ENCODE peak calls at places on chromosomes 1 and 21, in four cellular contexts. One of them, this sample, is unnamed.

GRCh38 chr1:240706150-240706904 is 94.4 kb upstream of the GREM2 start:
- DNase-seq in HepG2: no peak
- DNase-seq in K562: no peak
- DNase-seq in A549: no peak
- DNase-seq in this sample: no peak

GRCh38 chr21:45724345-45724961 is 80.9 kb downstream of the PCBP3 start:
- DNase-seq in HepG2: no peak
- DNase-seq in A549: no peak
- DNase-seq in K562: no peak
- DNase-seq in this sample: no peak

GRCh38 chr1:184513966-184514365 is 127.1 kb downstream of the C1orf21 start:
- DNase-seq in A549: no peak
- DNase-seq in K562: no peak
- DNase-seq in HepG2: no peak
- DNase-seq in this sample: no peak

GRCh38 chr1:169590932-169591331 is 4.7 kb upstream of the F5 start:
- DNase-seq in A549: no peak
- DNase-seq in K562: no peak
- DNase-seq in HepG2: no peak
- DNase-seq in this sample: no peak

GRCh38 chr1:228094432-228095016 is 8.6 kb downstream of the C1orf35 start:
- DNase-seq in HepG2: no peak
- DNase-seq in K562: no peak
- DNase-seq in A549: no peak
- DNase-seq in this sample: no peak

GRCh38 chr1:12202577-12202976 is 27.3 kb upstream of the VPS13D start:
- DNase-seq in HepG2: no peak
- DNase-seq in K562: no peak
- DNase-seq in A549: no peak
- DNase-seq in this sample: no peak

GRCh38 chr1:155904261-155904660 is 6.9 kb downstream of the RIT1 start:
- DNase-seq in HepG2: no peak
- DNase-seq in K562: no peak
- DNase-seq in A549: no peak
- DNase-seq in this sample: no peak

GRCh38 chr1:101820080-101820479 is 176.6 kb downstream of the OLFM3 start:
- DNase-seq in HepG2: peak
- DNase-seq in A549: no peak
- DNase-seq in K562: no peak
- DNase-seq in this sample: no peak

GRCh38 chr1:39173119-39173994 is 31.1 kb upstream of the MACF1 start:
- DNase-seq in K562: no peak
- DNase-seq in A549: no peak
- DNase-seq in HepG2: no peak
- DNase-seq in this sample: no peak

GRCh38 chr1:92482404-92482664 is 4.4 kb downstream of the GFI1 start:
- DNase-seq in HepG2: no peak
- DNase-seq in K562: no peak
- DNase-seq in A549: no peak
- DNase-seq in this sample: no peak

GRCh38 chr1:235069577-235070563 is 58.8 kb downstream of the TOMM20 start:
- DNase-seq in A549: peak
- DNase-seq in HepG2: peak
- DNase-seq in K562: no peak
- DNase-seq in this sample: no peak

GRCh38 chr1:101236546-101237228 is at the start of gene S1PR1:
- DNase-seq in HepG2: no peak
- DNase-seq in A549: no peak
- DNase-seq in K562: no peak
- DNase-seq in this sample: peak

GRCh38 chr1:8197493-8198282 is 120.2 kb upstream of the SLC45A1 start:
- DNase-seq in A549: peak
- DNase-seq in HepG2: peak
- DNase-seq in K562: peak
- DNase-seq in this sample: no peak

GRCh38 chr1:162587761-162588260 is 26.3 kb downstream of the UAP1 start:
- DNase-seq in HepG2: no peak
- DNase-seq in A549: no peak
- DNase-seq in K562: no peak
- DNase-seq in this sample: no peak

GRCh38 chr1:171083222-171083621 is 7.5 kb upstream of the FMO3 start:
- DNase-seq in HepG2: no peak
- DNase-seq in A549: no peak
- DNase-seq in K562: no peak
- DNase-seq in this sample: no peak

GRCh38 chr21:38376235-38376634 is 119.4 kb downstream of the KCNJ15 start:
- DNase-seq in K562: no peak
- DNase-seq in A549: no peak
- DNase-seq in HepG2: no peak
- DNase-seq in this sample: no peak

GRCh38 chr1:26281091-26281958 is 1.4 kb downstream of the SH3BGRL3 start:
- DNase-seq in K562: peak
- DNase-seq in HepG2: no peak
- DNase-seq in A549: no peak
- DNase-seq in this sample: no peak

GRCh38 chr1:203663294-203663693 is 36.7 kb downstream of the ATP2B4 start:
- DNase-seq in K562: no peak
- DNase-seq in A549: peak
- DNase-seq in HepG2: no peak
- DNase-seq in this sample: no peak

DNA sequence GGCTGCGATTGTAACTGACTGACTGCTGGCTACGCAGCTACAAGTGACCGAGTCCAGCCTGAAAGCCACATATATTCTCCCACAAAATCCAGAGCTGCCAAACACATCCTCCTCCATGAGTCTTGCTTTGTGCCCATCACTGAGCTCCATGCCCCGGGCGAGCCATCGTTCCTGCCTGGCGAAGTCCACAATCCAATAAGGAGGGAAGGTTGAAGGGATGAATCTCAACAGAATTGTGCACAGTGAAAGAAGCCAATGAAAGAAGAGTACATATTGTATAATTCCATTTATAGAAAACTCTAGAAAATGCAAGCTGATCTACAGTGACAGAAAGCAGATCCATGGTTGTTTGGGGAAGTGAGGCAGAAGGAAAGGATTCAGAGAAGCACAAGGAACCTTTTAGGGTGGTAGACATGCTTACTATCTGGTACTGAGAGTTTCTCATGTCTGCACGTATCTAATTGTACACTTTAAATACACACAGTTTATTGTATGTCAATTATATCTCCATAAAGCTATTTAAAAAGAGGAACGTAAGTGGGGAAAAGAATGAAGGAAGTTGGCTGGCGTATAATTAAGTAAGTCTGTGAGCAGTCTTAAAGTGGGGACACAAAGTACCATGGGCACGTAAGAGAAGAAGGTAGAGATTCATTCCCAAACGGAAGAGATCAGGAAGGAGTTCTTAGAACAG is 115.9 kb upstream of the JUN start:
- DNase-seq in K562: no peak
- DNase-seq in A549: no peak
- DNase-seq in HepG2: no peak
- DNase-seq in this sample: no peak
- TF ChIP-seq NR3C1 in K562: no peak
- TF ChIP-seq NR3C1 in A549: no peak
- TF ChIP-seq NR3C1 in HepG2: no peak
- TF ChIP-seq NR3C1 in this sample: no peak

GRCh38 chr1:20993716-20994115 is 183.0 kb downstream of the EIF4G3 start:
- DNase-seq in HepG2: no peak
- DNase-seq in K562: no peak
- DNase-seq in A549: no peak
- DNase-seq in this sample: no peak

GRCh38 chr1:20983297-20983889 is 193.3 kb downstream of the EIF4G3 start:
- DNase-seq in HepG2: no peak
- DNase-seq in K562: no peak
- DNase-seq in A549: no peak
- DNase-seq in this sample: no peak

GRCh38 chr1:20988943-20989342 is 187.8 kb downstream of the EIF4G3 start:
- DNase-seq in HepG2: no peak
- DNase-seq in K562: no peak
- DNase-seq in A549: no peak
- DNase-seq in this sample: no peak

GRCh38 chr1:20992327-20993056 is 184.2 kb downstream of the EIF4G3 start:
- DNase-seq in A549: no peak
- DNase-seq in HepG2: no peak
- DNase-seq in K562: no peak
- DNase-seq in this sample: no peak

GRCh38 chr1:20988030-20988825 is 188.5 kb downstream of the EIF4G3 start:
- DNase-seq in A549: no peak
- DNase-seq in HepG2: no peak
- DNase-seq in K562: no peak
- DNase-seq in this sample: no peak
- TF ChIP-seq NR3C1 in A549: no peak
- TF ChIP-seq NR3C1 in HepG2: no peak
- TF ChIP-seq NR3C1 in K562: no peak
- TF ChIP-seq NR3C1 in this sample: no peak

GRCh38 chr1:59609245-59609644 is 205.5 kb upstream of the HOOK1 start:
- DNase-seq in K562: no peak
- DNase-seq in A549: no peak
- DNase-seq in HepG2: no peak
- DNase-seq in this sample: no peak
- TF ChIP-seq NR3C1 in K562: no peak
- TF ChIP-seq NR3C1 in A549: no peak
- TF ChIP-seq NR3C1 in HepG2: no peak
- TF ChIP-seq NR3C1 in this sample: no peak

GRCh38 chr1:77063118-77063517 is 156.1 kb downstream of the PIGK start:
- DNase-seq in A549: no peak
- DNase-seq in HepG2: no peak
- DNase-seq in K562: no peak
- DNase-seq in this sample: no peak
- TF ChIP-seq NR3C1 in A549: no peak
- TF ChIP-seq NR3C1 in HepG2: no peak
- TF ChIP-seq NR3C1 in K562: no peak
- TF ChIP-seq NR3C1 in this sample: no peak

GRCh38 chr1:78490861-78491310 is at the start of gene PTGFR:
- DNase-seq in A549: no peak
- DNase-seq in HepG2: no peak
- DNase-seq in K562: no peak
- DNase-seq in this sample: peak

GRCh38 chr1:78497196-78497595 is 6.4 kb downstream of the PTGFR start:
- DNase-seq in K562: no peak
- DNase-seq in A549: no peak
- DNase-seq in HepG2: no peak
- DNase-seq in this sample: no peak

GRCh38 chr1:78493456-78493855 is 2.7 kb downstream of the PTGFR start:
- DNase-seq in A549: no peak
- DNase-seq in K562: no peak
- DNase-seq in HepG2: no peak
- DNase-seq in this sample: no peak

GRCh38 chr1:78491311-78492071 is 717 bp downstream of the PTGFR start:
- DNase-seq in K562: no peak
- DNase-seq in A549: no peak
- DNase-seq in HepG2: no peak
- DNase-seq in this sample: peak

GRCh38 chr1:78492376-78492950 is 1.7 kb downstream of the PTGFR start:
- DNase-seq in A549: no peak
- DNase-seq in HepG2: no peak
- DNase-seq in K562: no peak
- DNase-seq in this sample: no peak
- TF ChIP-seq NR3C1 in A549: no peak
- TF ChIP-seq NR3C1 in HepG2: no peak
- TF ChIP-seq NR3C1 in K562: no peak
- TF ChIP-seq NR3C1 in this sample: no peak

GRCh38 chr1:244246334-244246733 is 195.3 kb downstream of the ZBTB18 start:
- DNase-seq in K562: no peak
- DNase-seq in HepG2: no peak
- DNase-seq in A549: no peak
- DNase-seq in this sample: no peak
- TF ChIP-seq NR3C1 in K562: no peak
- TF ChIP-seq NR3C1 in HepG2: no peak
- TF ChIP-seq NR3C1 in A549: no peak
- TF ChIP-seq NR3C1 in this sample: no peak

GRCh38 chr1:90561384-90561783 is 155.7 kb downstream of the BARHL2 start:
- DNase-seq in A549: no peak
- DNase-seq in HepG2: no peak
- DNase-seq in K562: no peak
- DNase-seq in this sample: no peak

GRCh38 chr1:90568436-90568835 is 148.7 kb downstream of the BARHL2 start:
- DNase-seq in K562: no peak
- DNase-seq in A549: no peak
- DNase-seq in HepG2: no peak
- DNase-seq in this sample: no peak

GRCh38 chr1:90561926-90562325 is 155.2 kb downstream of the BARHL2 start:
- DNase-seq in K562: peak
- DNase-seq in HepG2: no peak
- DNase-seq in A549: no peak
- DNase-seq in this sample: peak

GRCh38 chr1:90562892-90563291 is 154.2 kb downstream of the BARHL2 start:
- DNase-seq in K562: no peak
- DNase-seq in A549: no peak
- DNase-seq in HepG2: no peak
- DNase-seq in this sample: no peak

GRCh38 chr1:90564164-90564563 is 152.9 kb downstream of the BARHL2 start:
- DNase-seq in HepG2: no peak
- DNase-seq in K562: no peak
- DNase-seq in A549: no peak
- DNase-seq in this sample: no peak
- TF ChIP-seq NR3C1 in HepG2: no peak
- TF ChIP-seq NR3C1 in K562: no peak
- TF ChIP-seq NR3C1 in A549: no peak
- TF ChIP-seq NR3C1 in this sample: no peak

This sample was measured in WTC11.